ENCODE peak calls at places on chromosomes 11 and 22, in six cellular contexts. Y, U, I, Q, V and T are unnamed samples.

GRCh38 chr11:122748968-122749687 is 89.2 kb upstream of the CRTAM start:
- DNase-seq in Y (no peak), U (peak), V (no peak), I (peak), Q (peak), T (peak)

GRCh38 chr11:3132831-3133455 is 32.2 kb downstream of the OSBPL5 start:
- DNase-seq in Q (no peak), U (no peak), Y (no peak), I (no peak), V (peak), T (no peak)

GRCh38 chr11:92932023-92932422 is 37.4 kb upstream of the MTNR1B start:
- DNase-seq in I (no peak), V (no peak), Y (no peak), Q (no peak), U (no peak), T (no peak)

GRCh38 chr11:10735532-10736465 is 15.2 kb upstream of the CTR9 start:
- DNase-seq in I (peak), Q (peak), U (peak), Y (peak), V (peak), T (peak)

GRCh38 chr11:105229257-105229656 is 89.7 kb upstream of the CARD18 start:
- DNase-seq in V (no peak), Q (no peak), I (no peak), Y (no peak), U (no peak), T (no peak)

GRCh38 chr22:26334232-26334631 is 94.8 kb upstream of the ASPHD2 start:
- DNase-seq in Q (no peak), V (no peak), Y (no peak), U (no peak), I (no peak), T (no peak)

GRCh38 chr11:32109596-32109995 is 18.7 kb downstream of the RCN1 start:
- DNase-seq in V (no peak), I (no peak), U (no peak), Q (no peak), Y (no peak), T (no peak)

GRCh38 chr11:45847908-45848316 is 637 bp downstream of the CRY2 start:
- DNase-seq in U (no peak), V (peak), Y (peak), Q (peak), I (no peak), T (no peak)

GRCh38 chr11:46635557-46636139 is 18.3 kb downstream of the ATG13 start:
- DNase-seq in I (no peak), Q (no peak), U (no peak), Y (no peak), V (no peak), T (no peak)

GRCh38 chr11:8207080-8208000 is 38.5 kb upstream of the RIC3 start:
- DNase-seq in I (no peak), Y (no peak), Q (no peak), V (no peak), U (no peak), T (no peak)

GRCh38 chr22:50713571-50714056 is 24.4 kb upstream of the ACR start:
- DNase-seq in Y (no peak), Q (no peak), U (no peak), V (peak), I (no peak), T (no peak)

GRCh38 chr11:97109078-97109477 is 719.3 kb downstream of the JRKL start:
- DNase-seq in U (no peak), I (no peak), V (no peak), Q (no peak), Y (no peak), T (no peak)

GRCh38 chr11:95335989-95336388 is 105.0 kb upstream of the SESN3 start:
- DNase-seq in Q (no peak), Y (no peak), V (no peak), U (no peak), I (no peak), T (no peak)

GRCh38 chr11:129974237-129974636 is 28.4 kb downstream of the PRDM10 start:
- DNase-seq in U (no peak), Q (no peak), Y (no peak), I (no peak), V (no peak), T (no peak)

GRCh38 chr11:67024966-67025365 is 2.0 kb downstream of the SYT12 start:
- DNase-seq in V (no peak), I (no peak), Q (no peak), Y (no peak), U (no peak), T (no peak)

GRCh38 chr11:65301491-65302329 is 13.0 kb upstream of the CDC42EP2 start:
- DNase-seq in I (no peak), V (peak), Y (no peak), Q (no peak), U (no peak), T (no peak)

GRCh38 chr11:101707477-101707876 is 123.7 kb upstream of the TRPC6 start:
- DNase-seq in I (no peak), U (no peak), Q (no peak), V (no peak), Y (no peak), T (no peak)

GRCh38 chr11:96065379-96065778 is 141.5 kb upstream of the MTMR2 start:
- DNase-seq in V (no peak), Y (no peak), I (no peak), Q (no peak), U (no peak), T (no peak)

GRCh38 chr22:50418624-50419023 is 56.2 kb downstream of the SBF1 start:
- DNase-seq in Q (no peak), Y (no peak), U (no peak), I (no peak), V (no peak), T (no peak)

GRCh38 chr22:44550666-44551491 is 52.8 kb upstream of the RTL6 start:
- DNase-seq in Y (peak), U (no peak), I (peak), Q (peak), V (no peak), T (peak)

GRCh38 chr11:88475991-88476418 is 138.5 kb upstream of the CTSC start:
- DNase-seq in U (no peak), Y (no peak), I (no peak), Q (no peak), V (no peak), T (no peak)

GRCh38 chr22:28016781-28017557 is 97.9 kb upstream of the PITPNB start:
- DNase-seq in V (peak), U (no peak), I (no peak), Q (no peak), Y (no peak), T (no peak)

GRCh38 chr11:32821917-32822560 is 7.7 kb upstream of the PRRG4 start:
- DNase-seq in I (no peak), Q (no peak), V (no peak), U (no peak), Y (no peak), T (no peak)

GRCh38 chr11:21411114-21411513 is 741.7 kb downstream of the NELL1 start:
- DNase-seq in V (no peak), Y (no peak), U (no peak), I (no peak), Q (no peak), T (no peak)

GRCh38 chr11:39617971-39618370 is 1841.5 kb downstream of the LRRC4C start:
- DNase-seq in Q (no peak), V (no peak), I (no peak), U (no peak), Y (no peak), T (no peak)

GRCh38 chr22:32788884-32789624 is 12.5 kb upstream of the TIMP3 start:
- DNase-seq in U (no peak), Q (no peak), I (no peak), Y (no peak), V (no peak), T (peak)

GRCh38 chr11:62547691-62548281 is 1.2 kb upstream of the AHNAK start:
- DNase-seq in U (no peak), Q (no peak), Y (peak), I (no peak), V (no peak), T (no peak)

GRCh38 chr11:65503923-65504670 is 5.3 kb downstream of the MALAT1 start:
- DNase-seq in V (no peak), Y (peak), I (no peak), U (no peak), Q (no peak), T (no peak)

GRCh38 chr22:45964372-45964771 is 12.6 kb downstream of the WNT7B start:
- DNase-seq in U (no peak), I (no peak), Q (no peak), V (no peak), Y (no peak), T (no peak)

GRCh38 chr11:32259641-32260081 is 168.8 kb downstream of the RCN1 start:
- DNase-seq in Q (peak), Y (peak), U (no peak), V (no peak), I (peak), T (no peak)

GRCh38 chr11:111586305-111586915 is 15.8 kb upstream of the SIK2 start:
- DNase-seq in V (no peak), Q (peak), U (no peak), Y (peak), I (no peak), T (no peak)

GRCh38 chr11:1167256-1167655 is 9.5 kb downstream of the MUC5AC start:
- DNase-seq in Y (no peak), U (no peak), V (no peak), Q (no peak), I (no peak), T (no peak)

GRCh38 chr11:57562596-57562995 is 4.9 kb downstream of the UBE2L6 start:
- DNase-seq in Q (no peak), Y (peak), I (no peak), V (no peak), U (no peak), T (no peak)

GRCh38 chr11:89633125-89633695 is 76.9 kb upstream of the TRIM77 start:
- DNase-seq in I (no peak), Q (no peak), Y (no peak), V (no peak), U (no peak), T (no peak)

GRCh38 chr11:114197799-114198500 is 98.2 kb upstream of the NNMT start:
- DNase-seq in Y (no peak), U (no peak), V (peak), I (no peak), Q (no peak), T (no peak)

GRCh38 chr11:1521382-1522080 is 35.0 kb upstream of the MOB2 start:
- DNase-seq in V (peak), Q (peak), I (peak), Y (no peak), U (no peak), T (no peak)

GRCh38 chr11:9385288-9385902 is 943 bp downstream of the IPO7 start:
- DNase-seq in V (no peak), Q (no peak), I (no peak), Y (peak), U (no peak), T (no peak)
- TF ChIP-seq CTCF in V (peak), Q (no peak), I (no peak), Y (no peak), U (peak), T (no peak)

GRCh38 chr22:18954333-18954732 is 18.2 kb upstream of the PRODH start:
- DNase-seq in V (peak), Q (peak), I (no peak), U (no peak), Y (peak), T (no peak)
- TF ChIP-seq CTCF in V (peak), Q (peak), I (peak), U (peak), Y (peak), T (peak)

DNA sequence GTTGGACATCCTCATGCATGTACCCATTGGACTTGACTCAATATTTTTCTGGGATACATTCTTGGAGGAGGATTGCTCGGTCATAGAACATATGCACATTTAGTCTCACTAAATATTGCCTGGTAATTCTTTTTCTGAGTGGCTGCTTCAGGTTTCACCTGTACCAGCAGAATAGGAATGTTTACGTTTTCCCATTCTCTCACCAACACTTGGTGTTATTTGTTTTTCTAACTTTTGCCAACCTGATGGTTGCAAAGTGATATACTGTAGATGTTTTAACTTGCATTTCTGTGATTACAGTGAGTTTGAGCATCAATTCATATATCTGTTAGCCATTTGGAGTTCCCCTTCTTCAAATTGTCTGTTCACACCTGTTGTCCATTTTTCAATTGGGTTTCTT is 1.3 kb upstream of the MRGPRD start:
- DNase-seq in U (no peak), Q (no peak), Y (no peak), I (no peak), V (no peak), T (no peak)
- TF ChIP-seq CTCF in U (no peak), Q (no peak), Y (no peak), I (no peak), V (no peak), T (no peak)

GRCh38 chr11:43810929-43811596 is 69.6 kb upstream of the ALKBH3 start:
- DNase-seq in I (no peak), Q (no peak), U (no peak), Y (no peak), V (no peak), T (no peak)
- TF ChIP-seq CTCF in I (no peak), Q (no peak), U (no peak), Y (peak), V (no peak), T (peak)

GRCh38 chr22:40654522-40655167 is 18.1 kb upstream of the MRTFA start:
- DNase-seq in I (no peak), V (no peak), U (no peak), Y (peak), Q (no peak), T (peak)
- TF ChIP-seq CTCF in I (no peak), V (no peak), U (peak), Y (no peak), Q (no peak), T (peak)

DNA sequence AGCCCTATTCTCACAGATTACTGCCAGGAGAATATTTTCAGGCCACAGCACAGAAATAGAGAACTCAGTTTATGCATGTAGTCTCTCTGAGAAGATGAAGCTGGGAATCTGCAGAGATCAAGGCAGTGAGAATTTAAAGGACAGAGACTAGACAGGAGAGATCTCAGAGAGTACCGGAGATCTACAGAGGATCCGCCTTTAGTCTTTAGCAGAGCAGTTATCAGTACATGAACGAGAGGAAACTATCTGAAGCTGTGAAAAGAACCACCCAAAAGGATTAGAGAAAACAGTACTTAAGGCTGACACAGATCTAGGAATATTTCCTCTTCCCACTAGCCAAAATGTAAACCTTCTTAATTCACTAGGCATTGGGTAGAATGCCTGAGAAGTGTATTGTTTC is 101.4 kb downstream of the DLG2 start:
- DNase-seq in V (no peak), Y (no peak), I (no peak), U (no peak), Q (no peak), T (no peak)
- TF ChIP-seq CTCF in V (no peak), Y (no peak), I (no peak), U (no peak), Q (no peak), T (no peak)

GRCh38 chr22:38513063-38513462 is 7.0 kb upstream of the DDX17 start:
- DNase-seq in V (peak), Y (no peak), Q (peak), U (no peak), I (no peak), T (no peak)
- TF ChIP-seq CTCF in V (peak), Y (no peak), Q (peak), U (no peak), I (peak), T (no peak)

GRCh38 chr11:19040051-19040450 is 20.5 kb downstream of the MRGPRX2 start:
- DNase-seq in U (no peak), Y (no peak), I (no peak), V (no peak), Q (no peak), T (no peak)

GRCh38 chr11:19039409-19039808 is 21.1 kb downstream of the MRGPRX2 start:
- DNase-seq in Q (no peak), V (no peak), Y (no peak), U (no peak), I (no peak), T (no peak)
- TF ChIP-seq CTCF in Q (no peak), V (no peak), Y (no peak), U (no peak), I (no peak), T (no peak)

GRCh38 chr11:107608809-107609208 is 17.9 kb downstream of the ELMOD1 start:
- DNase-seq in Y (no peak), U (no peak), V (no peak), I (no peak), Q (no peak), T (no peak)

GRCh38 chr11:107609384-107610218 is 18.7 kb downstream of the ELMOD1 start:
- DNase-seq in Q (no peak), U (no peak), V (no peak), I (no peak), Y (no peak), T (no peak)

GRCh38 chr11:107606122-107606521 is 15.2 kb downstream of the ELMOD1 start:
- DNase-seq in V (no peak), Q (no peak), Y (no peak), I (no peak), U (no peak), T (no peak)
- TF ChIP-seq CTCF in V (no peak), Q (no peak), Y (no peak), I (peak), U (no peak), T (peak)

DNA sequence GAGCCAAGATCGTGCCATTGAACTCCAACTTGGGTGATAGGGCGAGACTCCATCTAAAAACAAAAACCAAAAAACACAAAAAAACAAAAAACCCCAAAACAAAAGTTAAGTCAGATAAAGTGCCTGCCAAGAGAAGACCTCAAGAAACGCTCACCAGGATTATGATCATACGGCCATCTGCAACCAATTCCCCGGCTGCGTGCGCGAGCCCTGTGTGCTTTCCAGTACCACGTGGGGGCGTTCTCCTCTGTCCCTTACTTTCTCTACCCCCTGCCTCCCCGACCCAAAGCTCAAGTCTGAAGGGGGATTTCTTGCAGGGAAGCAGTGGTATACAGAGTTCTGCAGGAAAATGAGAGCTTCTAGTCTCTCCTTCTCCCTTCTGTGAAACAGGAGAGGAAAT is 10.5 kb upstream of the RPS19BP1 start:
- DNase-seq in V (no peak), U (no peak), Q (no peak), I (no peak), Y (peak), T (no peak)
- TF ChIP-seq CTCF in V (peak), U (no peak), Q (peak), I (peak), Y (peak), T (peak)